ENCODE peak calls at places on chromosomes 5 and 9, in nine cellular contexts. T is brain microvascular endothelial cell; V is CD8-positive, alpha-beta T cell; C is body of pancreas; Z is uterus; W is ovary; F is bronchial epithelial cell; I is cardiac muscle cell; J is lung. N is an unnamed sample.
A peak's percentile ranks its signal among the peaks of the same experiment; 100 is the strongest.

GRCh38 chr5:123807177-123807900 is 295.4 kb downstream of the CSNK1G3 start:
- DNase-seq in Z (no peak), J (no peak), C (no peak), W (no peak), T (no peak), F (peak; percentile 45), V (no peak), I (no peak), N (no peak)

GRCh38 chr5:172791291-172791690 is 20.3 kb upstream of the DUSP1 start:
- DNase-seq in F (no peak), T (no peak), W (no peak), C (no peak), J (no peak), Z (no peak), V (no peak), I (no peak), N (peak; percentile 52)

GRCh38 chr9:89576404-89576824 is 28.4 kb upstream of the GADD45G start:
- DNase-seq in Z (no peak), I (peak; percentile 56), W (no peak), T (no peak), V (no peak), J (no peak), F (peak; percentile 35), C (no peak), N (no peak)

GRCh38 chr9:76438841-76439588 is 20.0 kb upstream of the GCNT1 start:
- DNase-seq in J (no peak), Z (no peak), I (no peak), F (no peak), W (no peak), V (no peak), C (no peak), T (no peak), N (no peak)

GRCh38 chr9:125822902-125823301 is 75.7 kb downstream of the PBX3 start:
- DNase-seq in I (no peak), V (no peak), F (no peak), Z (no peak), T (no peak), W (no peak), J (no peak), C (no peak), N (no peak)

GRCh38 chr5:181194489-181195248 is 10.3 kb downstream of the TRIM7 start:
- DNase-seq in I (no peak), T (no peak), C (peak; percentile 45), V (no peak), Z (no peak), F (no peak), W (peak; percentile 59), J (no peak), N (no peak)

GRCh38 chr9:137223078-137224040 is 1.3 kb upstream of the RNF208 start:
- DNase-seq in Z (peak; percentile 99), I (peak; percentile 98), V (peak; percentile 96), F (peak; percentile 90), J (peak; percentile 97), C (peak; percentile 99), W (peak; percentile 98), T (peak; percentile 98), N (peak; percentile 97)

GRCh38 chr5:93723005-93723404 is 18.4 kb downstream of the POU5F2 start:
- DNase-seq in V (no peak), F (peak; percentile 33), I (no peak), T (no peak), J (no peak), Z (no peak), W (no peak), C (no peak), N (no peak)

GRCh38 chr5:174531782-174532191 is 192.6 kb upstream of the MSX2 start:
- DNase-seq in F (peak; percentile 33), Z (no peak), C (no peak), W (no peak), T (no peak), J (no peak), I (no peak), V (no peak), N (no peak)

GRCh38 chr5:147216552-147217154 is 18.2 kb upstream of the STK32A start:
- DNase-seq in V (no peak), J (no peak), Z (no peak), W (no peak), T (no peak), I (peak; percentile 30), C (no peak), F (peak; percentile 13), N (no peak)

GRCh38 chr5:157714036-157714435 is 17.2 kb upstream of the THG1L start:
- DNase-seq in Z (no peak), T (no peak), J (no peak), V (no peak), I (no peak), W (no peak), F (no peak), C (no peak), N (no peak)

GRCh38 chr9:1878817-1879216 is 136.3 kb upstream of the SMARCA2 start:
- DNase-seq in I (no peak), J (no peak), T (no peak), V (no peak), C (no peak), F (no peak), Z (no peak), W (no peak), N (no peak)

GRCh38 chr9:126156898-126157297 is 169.7 kb upstream of the MVB12B start:
- DNase-seq in C (no peak), J (no peak), W (peak; percentile 5), V (no peak), T (no peak), Z (no peak), F (no peak), I (no peak), N (no peak)

GRCh38 chr5:15938961-15939360 is 240.6 kb downstream of the MARCHF11 start:
- DNase-seq in J (no peak), F (peak; percentile 90), C (no peak), Z (no peak), V (no peak), T (peak; percentile 90), I (peak; percentile 80), W (no peak), N (no peak)

GRCh38 chr9:135606885-135607259 is 32.5 kb downstream of the GLT6D1 start:
- DNase-seq in I (no peak), F (no peak), V (no peak), W (no peak), J (peak; percentile 26), Z (no peak), C (no peak), T (no peak), N (no peak)
- H3K27me3 ChIP-seq in I (no peaks in the 10 kb centered on the region), F (no peaks in the 10 kb centered on the region), V (no peaks in the 10 kb centered on the region), W (no peaks in the 10 kb centered on the region), J (no peaks in the 10 kb centered on the region), Z (no peaks in the 10 kb centered on the region), C (peaks cover 5% of the 10 kb centered on the region), T (no peaks in the 10 kb centered on the region), N (no peaks in the 10 kb centered on the region)

GRCh38 chr9:34338664-34339063 is 9.3 kb downstream of the NUDT2 start:
- DNase-seq in J (no peak), C (no peak), F (no peak), V (no peak), W (no peak), T (no peak), Z (no peak), I (no peak), N (peak; percentile 90)

GRCh38 chr9:34335376-34335775 is 6.0 kb downstream of the NUDT2 start:
- DNase-seq in J (no peak), F (no peak), V (no peak), C (no peak), Z (no peak), I (no peak), T (no peak), W (no peak), N (no peak)

GRCh38 chr9:34334337-34334824 is 5.0 kb downstream of the NUDT2 start:
- DNase-seq in W (no peak), Z (no peak), F (no peak), V (no peak), T (no peak), J (no peak), I (peak; percentile 25), C (peak; percentile 50), N (no peak)

GRCh38 chr9:34334916-34335315 is 5.5 kb downstream of the NUDT2 start:
- DNase-seq in C (no peak), I (no peak), V (no peak), T (no peak), Z (no peak), J (no peak), F (no peak), W (no peak), N (no peak)

DNA sequence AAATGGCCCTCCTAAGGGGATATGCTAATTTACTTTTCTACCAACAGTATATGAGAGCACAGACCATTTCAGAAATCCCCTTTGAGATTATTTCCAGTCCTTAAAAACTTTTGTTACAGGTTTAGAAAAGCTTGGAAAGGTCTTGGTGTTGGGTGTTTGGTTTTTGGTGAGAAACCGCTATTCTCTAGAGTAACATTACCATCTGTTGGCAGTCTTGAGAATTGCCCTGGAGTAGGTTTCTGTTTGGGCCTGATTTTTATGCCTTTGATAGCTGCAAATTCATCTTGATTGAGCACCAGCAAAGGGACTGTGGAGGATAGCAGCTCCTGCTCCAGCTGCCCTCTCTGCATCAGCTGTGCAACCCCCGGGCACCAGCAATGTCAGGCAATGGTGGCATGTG is 8.0 kb downstream of the NUDT2 start:
- DNase-seq in F (peak; percentile 4), Z (no peak), T (no peak), I (peak; percentile 7), V (no peak), C (no peak), J (no peak), W (no peak), N (no peak)
- TF ChIP-seq CTCF in F (peak; percentile 5), Z (no peak), T (peak; percentile 22), I (peak; percentile 25), V (no peak), C (no peak), J (no peak), W (no peak), N (no peak)

GRCh38 chr5:154472871-154473580 is 5.0 kb downstream of the HAND1 start:
- DNase-seq in Z (no peak), I (no peak), V (no peak), C (no peak), F (no peak), T (no peak), W (no peak), J (no peak), N (no peak)
- H3K27me3 ChIP-seq in Z (peaks cover 66% of the 10 kb centered on the region), I (peaks cover 72% of the 10 kb centered on the region), V (peaks cover 65% of the 10 kb centered on the region), C (peaks cover 50% of the 10 kb centered on the region), F (peaks cover 70% of the 10 kb centered on the region), T (peaks cover 85% of the 10 kb centered on the region), W (peaks cover 2% of the 10 kb centered on the region), J (peaks cover 3% of the 10 kb centered on the region), N (peaks cover 55% of the 10 kb centered on the region)

GRCh38 chr5:136081192-136081591 is 51.5 kb upstream of the SMAD5 start:
- DNase-seq in F (no peak), I (no peak), W (no peak), T (no peak), V (no peak), J (no peak), C (no peak), Z (no peak), N (no peak)

GRCh38 chr5:136084698-136085097 is 47.9 kb upstream of the SMAD5 start:
- DNase-seq in F (no peak), J (no peak), I (no peak), Z (peak; percentile 41), T (no peak), W (no peak), V (no peak), C (peak; percentile 94), N (peak; percentile 78)

GRCh38 chr5:136080483-136081180 is 51.8 kb downstream of the TGFBI start:
- DNase-seq in V (peak; percentile 12), J (peak; percentile 81), F (peak; percentile 62), W (peak; percentile 93), Z (peak; percentile 86), T (peak; percentile 97), I (peak; percentile 97), C (peak; percentile 84), N (peak; percentile 95)

GRCh38 chr5:136080113-136080482 is 51.3 kb downstream of the TGFBI start:
- DNase-seq in W (no peak), C (no peak), V (no peak), Z (no peak), I (peak; percentile 43), F (no peak), J (no peak), T (peak; percentile 17), N (no peak)

GRCh38 chr5:136082390-136083193 is 50.1 kb upstream of the SMAD5 start:
- DNase-seq in V (peak; percentile 36), T (peak; percentile 81), F (peak; percentile 65), J (peak; percentile 77), C (peak; percentile 75), W (peak; percentile 79), Z (peak; percentile 69), I (peak; percentile 86), N (peak; percentile 87)
- TF ChIP-seq CTCF in V (peak; percentile 55), T (peak; percentile 80), F (peak; percentile 88), J (peak; percentile 50), C (peak; percentile 69), W (peak; percentile 52), Z (peak; percentile 80), I (peak; percentile 88), N (peak; percentile 84)

N was measured in right lobe of liver.